ENCODE peak calls at places on chromosomes 11 and 22, in four cellular contexts. One of them, this sample, is unnamed.
A peak's percentile ranks its signal among the peaks of the same experiment; 100 is the strongest.

GRCh38 chr11:116193321-116194114 is 579.3 kb downstream of the BUD13 start:
- DNase-seq in brain microvascular endothelial cell: peak; percentile 12
- DNase-seq in fibroblast of lung: peak; percentile 88
- DNase-seq in upper lobe of right lung: peak; percentile 92
- DNase-seq in this sample: peak; percentile 78

GRCh38 chr11:73412308-73412707 is 36.1 kb downstream of the RELT start:
- DNase-seq in fibroblast of lung: peak; percentile 45
- DNase-seq in brain microvascular endothelial cell: no peak
- DNase-seq in upper lobe of right lung: no peak
- DNase-seq in this sample: no peak

GRCh38 chr22:23107487-23108323 is 34.1 kb downstream of the RSPH14 start:
- DNase-seq in upper lobe of right lung: no peak
- DNase-seq in brain microvascular endothelial cell: no peak
- DNase-seq in fibroblast of lung: no peak
- DNase-seq in this sample: no peak

GRCh38 chr11:74311352-74311926 is at the start of gene P4HA3:
- DNase-seq in fibroblast of lung: peak; percentile 51
- DNase-seq in upper lobe of right lung: peak; percentile 89
- DNase-seq in brain microvascular endothelial cell: peak; percentile 21
- DNase-seq in this sample: no peak

GRCh38 chr11:127003260-127003981 is 2.9 kb upstream of the KIRREL3 start:
- DNase-seq in brain microvascular endothelial cell: no peak
- DNase-seq in fibroblast of lung: peak; percentile 72
- DNase-seq in upper lobe of right lung: no peak
- DNase-seq in this sample: no peak

GRCh38 chr22:40922484-40923303 is 28.5 kb upstream of the RBX1 start:
- DNase-seq in fibroblast of lung: peak; percentile 50
- DNase-seq in brain microvascular endothelial cell: peak; percentile 24
- DNase-seq in upper lobe of right lung: no peak
- DNase-seq in this sample: peak; percentile 31

GRCh38 chr11:74611369-74611861 is 19.0 kb downstream of the POLD3 start:
- DNase-seq in brain microvascular endothelial cell: no peak
- DNase-seq in upper lobe of right lung: no peak
- DNase-seq in fibroblast of lung: peak; percentile 70
- DNase-seq in this sample: peak; percentile 70

GRCh38 chr11:95337175-95337957 is 106.4 kb upstream of the SESN3 start:
- DNase-seq in upper lobe of right lung: peak; percentile 68
- DNase-seq in fibroblast of lung: peak; percentile 73
- DNase-seq in brain microvascular endothelial cell: peak; percentile 27
- DNase-seq in this sample: no peak

GRCh38 chr11:3080733-3081385 is 23.6 kb upstream of the CARS1 start:
- DNase-seq in fibroblast of lung: no peak
- DNase-seq in upper lobe of right lung: no peak
- DNase-seq in brain microvascular endothelial cell: no peak
- DNase-seq in this sample: no peak

GRCh38 chr11:60169264-60169915 is 13.5 kb downstream of the MS4A6A start:
- DNase-seq in brain microvascular endothelial cell: peak; percentile 2
- DNase-seq in upper lobe of right lung: no peak
- DNase-seq in fibroblast of lung: peak; percentile 11
- DNase-seq in this sample: peak; percentile 18

GRCh38 chr22:36378080-36378788 is 9.5 kb downstream of the MYH9 start:
- DNase-seq in fibroblast of lung: no peak
- DNase-seq in upper lobe of right lung: no peak
- DNase-seq in brain microvascular endothelial cell: no peak
- DNase-seq in this sample: no peak

GRCh38 chr11:119684361-119685072 is 44.5 kb downstream of the NECTIN1 start:
- DNase-seq in fibroblast of lung: peak; percentile 79
- DNase-seq in brain microvascular endothelial cell: peak; percentile 64
- DNase-seq in upper lobe of right lung: no peak
- DNase-seq in this sample: peak; percentile 46

GRCh38 chr11:44112083-44112865 is 16.8 kb downstream of the EXT2 start:
- DNase-seq in brain microvascular endothelial cell: peak; percentile 46
- DNase-seq in fibroblast of lung: peak; percentile 70
- DNase-seq in upper lobe of right lung: no peak
- DNase-seq in this sample: no peak

GRCh38 chr11:35781342-35782171 is 119.0 kb downstream of the TRIM44 start:
- DNase-seq in upper lobe of right lung: no peak
- DNase-seq in brain microvascular endothelial cell: peak; percentile 46
- DNase-seq in fibroblast of lung: peak; percentile 64
- DNase-seq in this sample: no peak

GRCh38 chr11:70630816-70631623 is 232.7 kb downstream of the CTTN start:
- DNase-seq in fibroblast of lung: no peak
- DNase-seq in upper lobe of right lung: no peak
- DNase-seq in brain microvascular endothelial cell: no peak
- DNase-seq in this sample: no peak

GRCh38 chr22:21009638-21010425 is 5.1 kb upstream of the P2RX6 start:
- DNase-seq in brain microvascular endothelial cell: peak; percentile 20
- DNase-seq in fibroblast of lung: peak; percentile 48
- DNase-seq in upper lobe of right lung: peak; percentile 65
- DNase-seq in this sample: peak; percentile 41

GRCh38 chr11:92357344-92357743 is 132.7 kb downstream of the FAT3 start:
- DNase-seq in fibroblast of lung: peak; percentile 8
- DNase-seq in upper lobe of right lung: no peak
- DNase-seq in brain microvascular endothelial cell: no peak
- DNase-seq in this sample: no peak

GRCh38 chr11:59773082-59773438 is 17.9 kb downstream of the STX3 start:
- DNase-seq in brain microvascular endothelial cell: no peak
- DNase-seq in fibroblast of lung: no peak
- DNase-seq in upper lobe of right lung: no peak
- DNase-seq in this sample: no peak

GRCh38 chr11:86145439-86146156 is 76.7 kb upstream of the PICALM start:
- DNase-seq in upper lobe of right lung: no peak
- DNase-seq in brain microvascular endothelial cell: no peak
- DNase-seq in fibroblast of lung: no peak
- DNase-seq in this sample: no peak

GRCh38 chr22:42389137-42389536 is 43.1 kb downstream of the NFAM1 start:
- DNase-seq in upper lobe of right lung: no peak
- DNase-seq in brain microvascular endothelial cell: no peak
- DNase-seq in fibroblast of lung: no peak
- DNase-seq in this sample: no peak

GRCh38 chr11:96319901-96320656 is 22.9 kb downstream of the MAML2 start:
- DNase-seq in upper lobe of right lung: no peak
- DNase-seq in fibroblast of lung: no peak
- DNase-seq in brain microvascular endothelial cell: no peak
- DNase-seq in this sample: no peak

GRCh38 chr11:34904421-34904950 is 11.7 kb downstream of the APIP start:
- DNase-seq in upper lobe of right lung: no peak
- DNase-seq in brain microvascular endothelial cell: no peak
- DNase-seq in fibroblast of lung: no peak
- DNase-seq in this sample: no peak

GRCh38 chr11:76455931-76456330 is 11.1 kb downstream of the EMSY start:
- DNase-seq in brain microvascular endothelial cell: no peak
- DNase-seq in upper lobe of right lung: no peak
- DNase-seq in fibroblast of lung: peak; percentile 12
- DNase-seq in this sample: no peak

GRCh38 chr11:128299132-128299726 is 288.1 kb downstream of the ETS1 start:
- DNase-seq in upper lobe of right lung: no peak
- DNase-seq in fibroblast of lung: no peak
- DNase-seq in brain microvascular endothelial cell: peak; percentile 40
- DNase-seq in this sample: no peak

GRCh38 chr11:24624432-24624831 is 127.6 kb downstream of the LUZP2 start:
- DNase-seq in fibroblast of lung: no peak
- DNase-seq in brain microvascular endothelial cell: no peak
- DNase-seq in upper lobe of right lung: no peak
- DNase-seq in this sample: no peak

GRCh38 chr11:118434123-118434552 is 2.2 kb upstream of the KMT2A start:
- DNase-seq in brain microvascular endothelial cell: no peak
- DNase-seq in fibroblast of lung: peak; percentile 60
- DNase-seq in upper lobe of right lung: no peak
- DNase-seq in this sample: no peak

GRCh38 chr11:13939952-13940610 is 22.4 kb upstream of the SPON1 start:
- DNase-seq in fibroblast of lung: no peak
- DNase-seq in upper lobe of right lung: no peak
- DNase-seq in brain microvascular endothelial cell: no peak
- DNase-seq in this sample: no peak

GRCh38 chr11:134725939-134726639 is 314.0 kb upstream of the B3GAT1 start:
- DNase-seq in brain microvascular endothelial cell: no peak
- DNase-seq in fibroblast of lung: no peak
- DNase-seq in upper lobe of right lung: no peak
- DNase-seq in this sample: peak; percentile 34
- TF ChIP-seq CTCF in brain microvascular endothelial cell: no peak
- TF ChIP-seq CTCF in fibroblast of lung: no peak
- TF ChIP-seq CTCF in upper lobe of right lung: peak; percentile 40
- TF ChIP-seq CTCF in this sample: peak; percentile 93

DNA sequence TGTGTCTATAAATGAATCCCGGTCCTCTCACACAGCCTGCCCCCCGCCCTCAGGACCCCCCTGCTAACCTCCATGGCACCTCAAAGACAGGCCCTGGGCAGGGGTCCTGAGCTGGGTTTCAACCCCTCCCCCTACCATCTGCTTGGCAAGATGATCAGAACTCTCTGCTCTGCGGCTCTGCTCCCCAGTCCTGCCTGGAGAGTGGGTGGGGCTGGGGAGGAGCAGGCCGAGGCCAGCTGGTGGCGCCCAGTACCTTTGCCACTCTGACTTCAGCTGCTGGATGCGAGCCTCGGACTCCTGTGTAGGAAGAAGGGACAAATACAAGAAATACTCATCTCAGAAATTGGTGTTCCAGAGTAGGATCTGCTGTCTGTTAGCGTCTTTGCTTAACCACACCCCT is 15.0 kb downstream of the SUN2 start:
- DNase-seq in brain microvascular endothelial cell: no peak
- DNase-seq in upper lobe of right lung: no peak
- DNase-seq in fibroblast of lung: no peak
- DNase-seq in this sample: no peak
- H3K4me3 ChIP-seq in brain microvascular endothelial cell: no peak overlapping the region
- H3K4me3 ChIP-seq in upper lobe of right lung: no peak overlapping the region
- H3K4me3 ChIP-seq in fibroblast of lung: no peak overlapping the region
- H3K4me3 ChIP-seq in this sample: no peak overlapping the region

GRCh38 chr11:65410936-65411680 is 11.5 kb upstream of the NEAT1 start:
- DNase-seq in brain microvascular endothelial cell: no peak
- DNase-seq in upper lobe of right lung: peak; percentile 55
- DNase-seq in fibroblast of lung: no peak
- DNase-seq in this sample: no peak
- TF ChIP-seq CTCF in brain microvascular endothelial cell: no peak
- TF ChIP-seq CTCF in upper lobe of right lung: no peak
- TF ChIP-seq CTCF in fibroblast of lung: no peak
- TF ChIP-seq CTCF in this sample: no peak

DNA sequence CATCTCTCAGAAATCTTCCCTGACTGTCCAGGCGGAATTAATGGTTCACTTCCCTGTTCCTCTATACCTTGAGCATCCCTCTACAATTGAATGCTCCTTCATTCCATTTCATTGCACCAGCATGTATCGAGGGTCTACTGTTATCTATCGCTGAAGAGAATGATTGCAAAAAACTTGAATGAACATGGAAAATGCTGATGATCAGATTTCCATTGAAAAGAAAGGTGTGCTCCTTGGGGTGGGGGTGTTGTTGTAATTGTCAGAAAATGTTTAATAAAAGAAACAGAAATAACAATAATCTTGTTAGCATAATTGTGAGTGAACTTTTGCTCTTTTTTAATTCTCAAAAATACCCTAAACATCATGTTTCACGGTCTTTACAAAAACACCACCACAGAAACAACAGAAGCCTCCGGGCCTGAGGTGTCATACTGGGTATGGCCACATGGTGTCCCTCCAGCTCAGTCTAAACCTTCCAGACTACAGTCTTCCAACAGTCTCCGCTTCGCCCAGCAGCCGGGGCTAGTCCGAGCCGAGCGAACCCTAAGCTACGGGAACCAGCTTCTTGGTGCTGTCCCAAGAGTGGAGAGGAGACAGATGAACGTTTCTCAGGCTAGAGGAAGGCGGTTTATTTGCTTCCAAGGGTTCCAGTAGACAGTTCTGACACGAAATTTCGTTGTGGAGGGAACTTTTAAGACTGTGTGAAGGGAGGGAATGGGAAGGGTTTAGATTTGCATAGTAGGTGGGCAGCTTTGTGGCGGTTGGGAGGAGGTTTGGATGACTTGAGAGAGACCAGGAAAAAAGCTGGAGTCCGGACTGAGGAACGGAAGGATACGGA is 75.8 kb upstream of the ZBED5 start:
- DNase-seq in brain microvascular endothelial cell: peak; percentile 94
- DNase-seq in upper lobe of right lung: peak; percentile 92
- DNase-seq in fibroblast of lung: peak; percentile 89
- DNase-seq in this sample: peak; percentile 83
- H3K4me3 ChIP-seq in brain microvascular endothelial cell: peak overlapping the region; percentile 63
- H3K4me3 ChIP-seq in upper lobe of right lung: peak overlapping the region; percentile 52
- H3K4me3 ChIP-seq in fibroblast of lung: peak overlapping the region; percentile 39
- H3K4me3 ChIP-seq in this sample: peak overlapping the region; percentile 48

DNA sequence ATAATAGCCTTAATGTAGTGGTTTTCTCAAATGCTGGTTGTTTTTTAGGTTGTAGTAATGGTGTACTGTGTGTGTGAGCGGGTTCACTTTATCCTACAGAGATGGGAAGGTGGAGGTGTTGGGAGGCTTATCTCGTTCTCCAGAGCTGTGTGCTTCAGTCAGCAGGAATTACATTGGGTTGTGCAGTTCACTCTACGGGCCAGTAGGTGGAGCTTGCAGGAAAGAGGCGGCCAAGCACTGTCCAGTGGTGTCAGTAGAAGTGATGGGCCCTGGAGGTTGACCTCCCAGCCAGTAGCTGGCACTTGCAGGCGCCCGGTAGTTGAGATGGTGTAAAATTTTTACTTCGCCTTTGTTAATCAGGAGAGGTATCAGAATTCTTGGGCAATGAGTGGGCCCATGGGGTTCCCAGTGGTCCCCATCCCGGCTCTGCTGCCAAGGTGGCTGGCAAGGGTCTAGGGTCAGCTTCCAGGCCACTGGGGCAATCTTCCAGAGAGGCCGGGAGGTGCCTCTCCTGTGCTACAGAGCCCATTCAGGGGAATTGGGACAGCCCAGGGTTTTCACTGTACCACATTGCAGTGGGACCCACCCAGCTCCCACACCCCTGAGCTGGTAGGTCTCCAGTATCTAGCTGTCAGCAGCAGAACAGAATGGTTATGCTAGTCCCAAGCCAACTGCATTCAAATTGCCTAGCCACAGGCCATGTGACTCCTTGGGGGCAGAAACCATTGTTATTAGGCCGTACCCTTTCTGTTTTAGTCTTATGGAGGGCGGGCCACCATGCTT is 43.8 kb downstream of the BIRC2 start:
- DNase-seq in fibroblast of lung: peak; percentile 55
- DNase-seq in upper lobe of right lung: no peak
- DNase-seq in brain microvascular endothelial cell: peak; percentile 57
- DNase-seq in this sample: peak; percentile 31
- TF ChIP-seq CTCF in fibroblast of lung: peak; percentile 92
- TF ChIP-seq CTCF in upper lobe of right lung: peak; percentile 80
- TF ChIP-seq CTCF in brain microvascular endothelial cell: peak; percentile 97
- TF ChIP-seq CTCF in this sample: peak; percentile 95

GRCh38 chr11:129946256-129946655 is 50.9 kb upstream of the NFRKB start:
- DNase-seq in upper lobe of right lung: no peak
- DNase-seq in fibroblast of lung: peak; percentile 72
- DNase-seq in brain microvascular endothelial cell: no peak
- DNase-seq in this sample: no peak

GRCh38 chr11:129946965-129947364 is 51.6 kb upstream of the NFRKB start:
- DNase-seq in fibroblast of lung: no peak
- DNase-seq in brain microvascular endothelial cell: no peak
- DNase-seq in upper lobe of right lung: no peak
- DNase-seq in this sample: no peak

GRCh38 chr11:129943036-129943435 is 47.7 kb upstream of the NFRKB start:
- DNase-seq in brain microvascular endothelial cell: no peak
- DNase-seq in fibroblast of lung: no peak
- DNase-seq in upper lobe of right lung: no peak
- DNase-seq in this sample: no peak

GRCh38 chr11:129945377-129945776 is 50.0 kb upstream of the NFRKB start:
- DNase-seq in brain microvascular endothelial cell: no peak
- DNase-seq in upper lobe of right lung: no peak
- DNase-seq in fibroblast of lung: no peak
- DNase-seq in this sample: no peak

GRCh38 chr11:129944696-129945095 is 49.3 kb upstream of the NFRKB start:
- DNase-seq in brain microvascular endothelial cell: no peak
- DNase-seq in fibroblast of lung: no peak
- DNase-seq in upper lobe of right lung: no peak
- DNase-seq in this sample: no peak
- H3K4me3 ChIP-seq in brain microvascular endothelial cell: no peak overlapping the region
- H3K4me3 ChIP-seq in fibroblast of lung: no peak overlapping the region
- H3K4me3 ChIP-seq in upper lobe of right lung: no peak overlapping the region
- H3K4me3 ChIP-seq in this sample: no peak overlapping the region

This sample was measured in LNCaP clone FGC.